ENCODE peak calls at places on chromosomes 1 and 21, in four cellular contexts. L is HepG2, E is A549, H is K562. R is an unnamed sample.

GRCh38 chr1:52190500-52191252 is 48.8 kb downstream of the ZFYVE9 start:
- DNase-seq in E (no peak), L (no peak), H (peak), R (peak)

GRCh38 chr21:29827236-29827635 is 112.6 kb downstream of the GRIK1 start:
- DNase-seq in H (no peak), E (no peak), L (no peak), R (no peak)

GRCh38 chr1:46043491-46044017 is 88.9 kb downstream of the PIK3R3 start:
- DNase-seq in H (no peak), L (no peak), E (no peak), R (no peak)

GRCh38 chr1:231691618-231692259 is 65.1 kb downstream of the DISC1 start:
- DNase-seq in H (peak), E (peak), L (peak), R (no peak)

GRCh38 chr1:187952446-187952845 is 1123.7 kb downstream of the PLA2G4A start:
- DNase-seq in L (no peak), E (no peak), H (no peak), R (no peak)

GRCh38 chr1:176765608-176766007 is 302.6 kb downstream of the PAPPA2 start:
- DNase-seq in L (no peak), H (peak), E (no peak), R (no peak)

GRCh38 chr1:244221961-244222360 is 170.9 kb downstream of the ZBTB18 start:
- DNase-seq in E (no peak), L (no peak), H (no peak), R (no peak)

GRCh38 chr21:32884062-32884461 is 112.5 kb upstream of the PAXBP1 start:
- DNase-seq in H (peak), L (no peak), E (peak), R (no peak)

GRCh38 chr1:42135426-42135825 is 17.8 kb upstream of the GUCA2B start:
- DNase-seq in E (no peak), H (no peak), L (no peak), R (no peak)

DNA sequence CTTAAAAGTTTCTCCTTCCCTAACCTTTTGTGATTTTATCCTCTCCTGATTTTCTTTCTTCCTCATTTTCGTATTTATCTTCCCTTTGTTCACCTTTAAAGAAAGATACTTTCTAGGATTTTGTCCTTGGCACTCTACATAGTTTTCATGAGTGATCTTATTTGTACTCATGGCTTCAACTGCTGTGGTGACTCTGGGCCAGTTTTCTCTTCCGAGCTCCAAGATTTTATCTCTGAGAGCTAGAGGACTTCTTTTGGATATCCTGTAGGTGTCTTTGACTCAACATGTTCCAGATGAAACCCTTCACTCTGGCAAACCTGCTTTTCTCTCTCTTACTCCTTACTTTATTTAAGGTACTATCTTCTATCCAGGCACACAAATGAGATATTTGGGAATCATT is 53.7 kb upstream of the MACF1 start:
- DNase-seq in E (no peak), H (no peak), L (no peak), R (no peak)
- H3K4me3 ChIP-seq in E (no peak), H (no peak), L (no peak), R (peak)

GRCh38 chr21:41876396-41876795 is 2.7 kb downstream of the PRDM15 start:
- DNase-seq in H (no peak), L (no peak), E (no peak), R (no peak)

GRCh38 chr21:41878831-41879189 is 334 bp downstream of the PRDM15 start:
- DNase-seq in E (peak), H (peak), L (peak), R (peak)

GRCh38 chr21:41879190-41879998 is at the start of gene PRDM15:
- DNase-seq in L (peak), E (peak), H (peak), R (peak)

GRCh38 chr21:41876928-41877652 is 2.1 kb downstream of the PRDM15 start:
- DNase-seq in L (no peak), H (no peak), E (no peak), R (no peak)

DNA sequence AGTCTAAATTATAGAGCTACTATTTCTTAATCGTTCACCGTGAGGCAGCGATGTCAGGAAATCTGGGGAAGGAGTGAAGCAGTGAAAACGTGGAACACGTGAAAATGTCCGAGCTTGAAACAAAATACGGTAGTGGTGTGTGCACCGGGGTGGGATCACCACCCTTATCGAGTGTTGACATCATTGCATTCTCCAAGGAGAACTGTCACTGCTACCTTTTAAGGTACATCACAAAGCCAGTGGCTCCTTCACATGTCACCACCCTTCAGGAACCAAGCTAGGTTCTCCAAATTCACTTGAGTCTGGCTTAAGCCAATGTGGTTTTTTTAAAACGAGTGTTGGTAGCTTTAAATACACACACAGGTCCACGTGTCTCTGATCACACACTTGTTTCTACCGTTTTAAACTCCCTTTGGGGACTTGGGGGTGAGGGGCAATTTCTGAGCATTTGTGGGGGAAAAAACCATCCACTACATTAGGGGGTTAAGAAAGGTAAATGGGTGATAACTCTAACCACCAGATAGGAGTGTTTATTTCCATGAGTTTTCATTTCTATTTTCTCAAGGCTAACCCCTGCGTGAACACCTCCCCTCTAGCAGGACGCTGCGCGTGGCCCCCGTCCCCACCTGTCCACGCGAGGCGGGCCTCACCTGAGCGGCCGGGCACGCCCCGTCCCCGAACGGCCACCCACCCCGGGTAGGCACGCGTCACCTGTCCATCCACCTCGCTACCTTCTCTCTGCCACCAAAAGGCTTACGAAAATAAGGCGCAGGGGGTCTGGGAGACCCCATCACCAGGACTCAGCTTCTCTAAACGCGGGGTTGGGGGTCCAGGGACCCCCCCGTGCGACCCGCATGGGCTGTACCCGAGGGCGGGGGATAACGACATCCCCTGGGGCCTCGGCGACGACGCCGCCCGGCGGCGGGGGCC is 978 bp downstream of the PRDM15 start:
- DNase-seq in L (no peak), E (peak), H (peak), R (peak)
- TF ChIP-seq MYC in L (peak), E (no peak), H (peak), R (no peak)

DNA sequence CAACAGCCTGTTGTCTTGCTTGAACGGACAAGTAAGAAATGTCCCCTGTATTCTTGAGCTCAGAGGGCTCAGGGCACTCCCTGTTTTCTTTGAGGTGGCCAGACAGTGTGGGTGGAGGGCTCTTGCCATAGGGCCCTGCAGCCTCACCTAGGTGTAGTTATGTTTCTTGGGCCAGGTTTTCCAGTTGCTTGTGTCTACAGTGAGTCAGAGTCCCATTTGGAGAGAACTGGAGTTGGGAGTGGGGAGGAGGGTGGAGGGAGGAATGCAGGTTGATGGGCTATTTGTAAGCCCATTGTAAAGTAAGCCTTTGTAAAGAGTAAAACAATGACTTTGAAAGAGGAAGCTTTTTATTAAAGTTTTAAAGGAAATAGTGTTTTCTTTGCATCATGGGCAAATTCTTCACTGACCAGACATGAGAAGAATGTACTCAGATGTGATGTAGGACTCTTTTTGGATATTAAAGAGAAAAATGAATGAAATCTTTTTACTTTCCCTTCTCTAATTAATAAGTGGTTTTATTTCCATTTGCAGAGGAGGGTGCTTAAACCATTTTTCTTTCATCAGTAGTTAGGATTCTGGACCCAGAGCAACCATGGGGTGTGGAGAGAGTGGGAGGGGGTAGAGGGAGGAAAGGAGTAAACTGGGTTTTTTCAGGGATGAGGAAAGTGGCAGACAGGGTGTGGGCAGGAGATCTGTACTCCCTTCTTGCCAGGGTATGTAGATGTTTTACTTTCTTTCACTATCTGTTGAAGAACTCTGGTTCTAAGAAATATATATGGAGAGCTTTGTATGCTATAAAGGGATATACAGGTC is 45.1 kb upstream of the MACF1 start:
- DNase-seq in H (peak), E (peak), L (peak), R (peak)
- TF ChIP-seq JUN in H (no peak), E (no peak), L (no peak), R (peak)

GRCh38 chr1:94234615-94235014 is 2.8 kb downstream of the ARHGAP29 start:
- DNase-seq in E (no peak), H (no peak), L (no peak), R (no peak)
- H3K4me3 ChIP-seq in E (no peak), H (no peak), L (no peak), R (peak)

GRCh38 chr1:1297802-1298424 is 9.8 kb downstream of the ACAP3 start:
- DNase-seq in H (no peak), E (no peak), L (no peak), R (no peak)
- TF ChIP-seq MYC in H (no peak), E (no peak), L (no peak), R (no peak)

GRCh38 chr1:21759818-21760217 is 23.1 kb downstream of the USP48 start:
- DNase-seq in H (no peak), E (no peak), L (no peak), R (no peak)

GRCh38 chr1:21762022-21762404 is 20.9 kb downstream of the USP48 start:
- DNase-seq in E (no peak), L (no peak), H (no peak), R (no peak)

GRCh38 chr1:21759182-21759581 is 23.8 kb downstream of the USP48 start:
- DNase-seq in H (no peak), E (no peak), L (no peak), R (no peak)

GRCh38 chr1:21763236-21763635 is 19.7 kb downstream of the USP48 start:
- DNase-seq in L (no peak), H (no peak), E (no peak), R (no peak)

DNA sequence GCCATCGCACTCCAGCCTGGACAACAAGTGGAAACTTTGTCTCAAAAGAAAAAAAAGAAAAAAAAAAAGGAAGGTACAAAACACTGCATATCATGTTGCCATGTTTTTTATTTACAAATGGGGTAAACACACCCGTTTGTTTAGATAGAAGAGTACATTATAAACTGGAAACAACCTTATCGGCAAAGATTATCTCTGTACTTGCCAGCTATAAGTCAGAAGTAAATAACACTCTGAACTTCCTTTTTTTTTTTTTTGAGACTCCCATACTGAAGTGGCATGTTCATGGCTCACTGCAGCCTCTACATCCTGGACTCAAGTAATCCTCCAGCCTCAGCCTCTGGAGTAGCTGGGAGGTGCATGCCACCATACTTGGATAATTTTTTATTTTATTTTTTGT is 21.9 kb downstream of the USP48 start:
- DNase-seq in H (no peak), E (no peak), L (no peak), R (no peak)
- TF ChIP-seq JUN in H (no peak), E (no peak), L (no peak), R (no peak)

GRCh38 chr1:28437924-28438699 is 67.7 kb upstream of the RCC1 start:
- DNase-seq in E (peak), L (peak), H (peak), R (peak)
- H3K4me3 ChIP-seq in E (peak), L (peak), H (peak), R (peak)

R was measured in endothelial cell of umbilical vein.